ENCODE peak calls at places on chromosomes 4 and X, in nine cellular contexts. A is Karpas-422; L is uterus; N is heart right ventricle; T is fibroblast of lung; Q is trophoblast cell; P is pancreas; B is caudate nucleus; F is CD4-positive, alpha-beta T cell. M is an unnamed sample.
A peak's percentile ranks its signal among the peaks of the same experiment; 100 is the strongest.

GRCh38 chrX:124433186-124433585 is 86.8 kb downstream of the SH2D1A start:
- DNase-seq in A (no peak), L (no peak), N (no peak), T (no peak), Q (no peak), P (no peak), B (no peak), F (no peak), M (no peak)

GRCh38 chr4:39085891-39086290 is 23.9 kb downstream of the KLHL5 start:
- DNase-seq in A (no peak), L (no peak), N (no peak), T (no peak), Q (no peak), P (no peak), B (no peak), F (no peak), M (no peak)

GRCh38 chrX:71102292-71102691 is 4.2 kb downstream of the CXorf65 start:
- DNase-seq in A (no peak), L (no peak), N (no peak), T (no peak), Q (no peak), P (no peak), B (no peak), F (no peak), M (no peak)

GRCh38 chrX:13028871-13029336 is 15.5 kb downstream of the FAM9C start:
- DNase-seq in A (peak; percentile 28), L (no peak), N (no peak), T (no peak), Q (peak; percentile 29), P (no peak), B (no peak), F (no peak), M (no peak)

GRCh38 chr4:169398294-169398693 is 127.5 kb upstream of the SH3RF1 start:
- DNase-seq in A (no peak), L (no peak), N (no peak), T (peak; percentile 90), Q (no peak), P (no peak), B (no peak), F (no peak), M (no peak)

GRCh38 chr4:102759835-102760644 is 728 bp downstream of the MANBA start:
- DNase-seq in A (peak; percentile 90), L (peak; percentile 20), N (peak; percentile 38), T (peak; percentile 62), Q (peak; percentile 53), P (no peak), B (peak; percentile 76), F (no peak), M (peak; percentile 77)

GRCh38 chrX:140346711-140347110 is 158.2 kb downstream of the SOX3 start:
- DNase-seq in A (no peak), L (no peak), N (no peak), T (no peak), Q (no peak), P (no peak), B (no peak), F (no peak), M (no peak)

GRCh38 chr4:114386637-114387233 is 211.9 kb upstream of the UGT8 start:
- DNase-seq in A (peak; percentile 67), L (no peak), N (no peak), T (peak; percentile 64), Q (no peak), P (peak; percentile 15), B (no peak), F (no peak), M (no peak)

GRCh38 chr4:142846105-142846728 is at the start of gene INPP4B:
- DNase-seq in A (no peak), L (peak; percentile 44), N (peak; percentile 39), T (peak; percentile 60), Q (peak; percentile 4), P (peak; percentile 46), B (peak; percentile 87), F (peak; percentile 63), M (no peak)

GRCh38 chr4:109352941-109353340 is 50.5 kb upstream of the COL25A1 start:
- DNase-seq in A (no peak), L (no peak), N (no peak), T (no peak), Q (no peak), P (no peak), B (no peak), F (no peak), M (no peak)

DNA sequence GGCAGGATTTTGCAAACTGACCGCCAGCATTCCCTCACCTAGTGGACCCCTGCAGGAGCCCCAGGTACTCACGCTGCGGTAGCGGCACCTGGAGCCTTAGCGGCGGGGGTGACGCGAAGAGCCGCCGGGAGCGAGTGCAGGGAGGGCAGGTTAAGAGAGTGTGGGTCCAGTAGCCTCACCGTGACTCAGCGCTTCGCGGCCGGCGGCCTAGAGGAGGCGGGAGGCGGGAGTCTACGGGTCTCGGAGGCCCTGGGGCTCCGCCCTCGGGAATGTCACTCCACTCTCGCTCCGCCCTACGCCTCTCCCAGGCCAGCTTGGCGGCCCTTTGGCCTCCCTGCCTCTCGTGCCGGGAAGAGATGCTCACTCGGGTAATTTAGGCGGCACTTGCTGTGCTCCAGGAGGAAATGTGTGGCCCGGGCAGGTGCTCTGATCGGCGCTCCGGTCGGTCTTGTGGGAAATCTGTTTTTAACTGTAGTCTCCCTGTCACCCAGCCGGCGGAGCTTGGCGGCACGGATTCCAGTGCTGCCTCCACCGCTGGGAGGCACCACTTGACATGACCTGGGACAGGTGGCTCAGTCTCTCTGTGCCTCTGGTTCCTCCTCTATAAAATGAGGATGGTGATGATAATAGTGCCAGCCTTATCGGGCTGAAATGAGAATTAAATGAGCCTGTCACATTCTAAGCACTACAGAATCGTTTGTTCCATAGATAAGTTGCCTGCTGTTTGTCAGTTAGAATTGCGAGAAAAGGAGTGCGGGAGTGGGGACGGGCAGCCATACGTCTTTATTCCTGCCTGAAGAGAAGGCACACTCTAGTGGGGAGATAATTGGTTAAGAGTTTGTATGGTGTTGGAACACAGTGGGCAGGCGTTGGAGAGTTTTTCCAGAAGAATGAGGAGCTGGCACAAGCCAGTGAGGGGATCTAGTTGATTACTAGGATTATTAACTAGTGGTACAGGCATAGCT is at the start of gene PIR:
- DNase-seq in A (no peak), L (peak; percentile 82), N (peak; percentile 81), T (peak; percentile 75), Q (peak; percentile 77), P (peak; percentile 85), B (peak; percentile 92), F (peak; percentile 36), M (peak; percentile 86)
- H3K27ac ChIP-seq in A (no peak within 1 kb of the TSS), L (peak within 1 kb of the TSS; percentile 67), N (peak within 1 kb of the TSS; percentile 73), T (peak within 1 kb of the TSS; percentile 47), Q (no peak within 1 kb of the TSS), P (no peak within 1 kb of the TSS), B (peak within 1 kb of the TSS; percentile 65), F (no peak within 1 kb of the TSS), M (peak within 1 kb of the TSS; percentile 81)

DNA sequence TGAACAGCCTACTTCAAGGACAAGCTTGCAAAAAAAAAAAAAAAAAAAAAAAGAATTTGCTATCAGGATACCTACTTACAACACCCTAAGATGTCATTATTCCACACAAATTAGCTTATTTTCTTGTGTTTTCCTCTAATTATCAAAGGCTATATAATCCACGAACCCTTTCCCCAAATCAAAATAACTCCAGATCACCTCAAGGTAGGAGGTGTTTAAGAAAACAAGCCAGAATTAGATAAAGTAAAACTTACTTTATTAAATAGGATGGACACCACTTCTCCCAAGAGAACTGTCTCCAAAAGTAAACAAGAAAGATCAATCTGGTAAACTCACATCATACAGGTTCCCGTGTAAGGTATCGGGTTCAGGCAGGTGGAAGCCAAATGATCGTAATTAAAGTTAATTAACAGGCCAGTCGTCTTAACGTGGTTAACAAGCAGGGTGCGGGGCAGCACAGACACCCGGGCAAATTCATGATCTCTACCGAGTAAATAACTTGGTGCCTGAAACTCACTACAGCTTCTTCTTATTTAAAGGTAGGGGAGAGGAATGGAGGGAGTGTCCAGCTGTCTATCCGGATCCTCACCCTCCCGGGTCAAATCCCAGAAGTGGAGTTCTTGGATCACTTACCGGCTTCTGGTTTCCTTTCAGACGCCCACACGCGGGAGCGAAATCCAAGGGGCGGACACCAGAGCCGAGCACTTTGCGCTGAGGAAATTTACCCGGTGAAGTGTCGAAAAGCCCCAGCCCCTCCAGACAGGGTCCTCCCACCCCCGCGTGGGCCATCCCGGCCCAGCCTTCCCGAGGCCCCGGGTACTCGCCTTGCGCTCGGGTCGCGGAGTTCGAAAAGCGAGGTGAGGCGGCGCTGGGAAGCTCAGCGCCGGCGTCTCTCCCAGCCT is 708 bp downstream of the ARAP2 start:
- DNase-seq in A (peak; percentile 43), L (peak; percentile 46), N (peak; percentile 63), T (peak; percentile 16), Q (peak; percentile 66), P (peak; percentile 54), B (peak; percentile 64), F (peak; percentile 37), M (peak; percentile 41)
- H3K27ac ChIP-seq in A (no peak overlapping the region), L (peak overlapping the region; percentile 94), N (peak overlapping the region; percentile 85), T (no peak overlapping the region), Q (peak overlapping the region; percentile 47), P (peak overlapping the region; percentile 85), B (peak overlapping the region; percentile 95), F (peak overlapping the region; percentile 76), M (peak overlapping the region; percentile 94)

GRCh38 chrX:153935326-153935851 is 552 bp upstream of the NAA10 start:
- DNase-seq in A (no peak), L (no peak), N (no peak), T (no peak), Q (peak; percentile 63), P (no peak), B (no peak), F (no peak), M (no peak)

GRCh38 chrX:153938226-153938786 is 3.5 kb upstream of the NAA10 start:
- DNase-seq in A (no peak), L (no peak), N (no peak), T (no peak), Q (no peak), P (no peak), B (no peak), F (no peak), M (no peak)

GRCh38 chrX:153937056-153937455 is 2.2 kb upstream of the NAA10 start:
- DNase-seq in A (no peak), L (no peak), N (no peak), T (no peak), Q (no peak), P (no peak), B (no peak), F (no peak), M (no peak)

GRCh38 chrX:153941331-153942252 is 2.9 kb downstream of the RENBP start:
- DNase-seq in A (no peak), L (no peak), N (no peak), T (no peak), Q (no peak), P (no peak), B (no peak), F (no peak), M (no peak)

GRCh38 chrX:153939573-153939972 is 4.7 kb upstream of the NAA10 start:
- DNase-seq in A (no peak), L (no peak), N (no peak), T (no peak), Q (no peak), P (no peak), B (no peak), F (no peak), M (no peak)
- H3K27ac ChIP-seq in A (no peak overlapping the region), L (no peak overlapping the region), N (no peak overlapping the region), T (no peak overlapping the region), Q (no peak overlapping the region), P (no peak overlapping the region), B (no peak overlapping the region), F (no peak overlapping the region), M (no peak overlapping the region)

GRCh38 chrX:78063687-78064086 is 40.4 kb upstream of the PGK1 start:
- DNase-seq in A (no peak), L (no peak), N (no peak), T (no peak), Q (no peak), P (no peak), B (no peak), F (no peak), M (no peak)

GRCh38 chrX:78066110-78066509 is 37.9 kb upstream of the PGK1 start:
- DNase-seq in A (no peak), L (no peak), N (no peak), T (peak; percentile 51), Q (no peak), P (no peak), B (no peak), F (no peak), M (no peak)

GRCh38 chrX:78064152-78064551 is 39.9 kb upstream of the PGK1 start:
- DNase-seq in A (no peak), L (no peak), N (no peak), T (no peak), Q (no peak), P (no peak), B (no peak), F (no peak), M (no peak)
- H3K27ac ChIP-seq in A (no peak overlapping the region), L (no peak overlapping the region), N (no peak overlapping the region), T (no peak overlapping the region), Q (no peak overlapping the region), P (no peak overlapping the region), B (no peak overlapping the region), F (no peak overlapping the region), M (no peak overlapping the region)